ENCODE peak calls at places on chromosome 13, in four cellular contexts. B is neuronal stem cell, C is dorsolateral prefrontal cortex, G is hypothalamus. D is an unnamed sample.

GRCh38 chr13:73412933-73413332 is 354.1 kb downstream of the KLF5 start:
- DNase-seq in B (no peak), C (no peak), G (no peak), D (no peak)

GRCh38 chr13:31044658-31045620 is 112.5 kb downstream of the TEX26 start:
- DNase-seq in B (no peak), C (no peak), G (no peak), D (no peak)

GRCh38 chr13:59318320-59318930 is 845.3 kb downstream of the DIAPH3 start:
- DNase-seq in B (peak), C (peak), G (peak), D (peak)

GRCh38 chr13:43316997-43317396 is 293.6 kb downstream of the DNAJC15 start:
- DNase-seq in B (no peak), C (no peak), G (no peak), D (no peak)

GRCh38 chr13:113103646-113104045 is 1.9 kb upstream of the F7 start:
- DNase-seq in B (no peak), C (no peak), G (no peak), D (no peak)

GRCh38 chr13:102183509-102184182 is 218.2 kb downstream of the FGF14 start:
- DNase-seq in B (no peak), C (no peak), G (no peak), D (no peak)

GRCh38 chr13:21348771-21349170 is 110.3 kb downstream of the ZDHHC20 start:
- DNase-seq in B (no peak), C (no peak), G (no peak), D (no peak)

GRCh38 chr13:26743971-26744370 is 16.6 kb downstream of the GPR12 start:
- DNase-seq in B (no peak), C (no peak), G (no peak), D (no peak)

GRCh38 chr13:59776924-59777690 is 386.6 kb downstream of the DIAPH3 start:
- DNase-seq in B (no peak), C (no peak), G (no peak), D (no peak)

GRCh38 chr13:36819811-36820140 is 754 bp downstream of the RFXAP start:
- DNase-seq in B (peak), C (peak), G (no peak), D (no peak)

GRCh38 chr13:114071441-114071840 is 61.0 kb downstream of the RASA3 start:
- DNase-seq in B (peak), C (peak), G (no peak), D (no peak)

GRCh38 chr13:75738841-75739240 is 102.7 kb downstream of the LMO7 start:
- DNase-seq in B (no peak), C (no peak), G (no peak), D (no peak)

GRCh38 chr13:50075619-50076097 is 60.4 kb downstream of the KCNRG start:
- DNase-seq in B (no peak), C (no peak), G (no peak), D (no peak)

D was measured in caudate nucleus.